ENCODE peak calls at places on chromosomes 7 and 10, in four cellular contexts. U is kidney, C is heart left ventricle, A is astrocyte of the spinal cord. F is an unnamed sample.

GRCh38 chr7:98836811-98837631 is 32.8 kb downstream of the TMEM130 start:
- DNase-seq in C (no peak), U (no peak), A (peak), F (no peak)

GRCh38 chr10:12750526-12751201 is 250.8 kb downstream of the CCDC3 start:
- DNase-seq in C (no peak), A (no peak), U (no peak), F (no peak)

GRCh38 chr10:70956029-70956759 is 67.8 kb upstream of the PCBD1 start:
- DNase-seq in U (peak), A (no peak), C (no peak), F (no peak)

GRCh38 chr7:83119496-83119895 is 43.2 kb downstream of the PCLO start:
- DNase-seq in U (no peak), C (no peak), A (peak), F (no peak)

GRCh38 chr7:101554584-101555268 is 74.4 kb downstream of the MYL10 start:
- DNase-seq in C (peak), A (no peak), U (peak), F (peak)

GRCh38 chr7:33043875-33044718 is 18.5 kb downstream of the NT5C3A start:
- DNase-seq in A (no peak), U (no peak), C (no peak), F (no peak)

GRCh38 chr7:47596502-47597202 is 14.7 kb upstream of the TNS3 start:
- DNase-seq in C (peak), U (no peak), A (no peak), F (no peak)

GRCh38 chr10:76297787-76298281 is 866.4 kb downstream of the LRMDA start:
- DNase-seq in A (no peak), U (peak), C (no peak), F (no peak)

GRCh38 chr7:100830396-100830795 is 3.1 kb upstream of the EPHB4 start:
- DNase-seq in A (no peak), C (no peak), U (no peak), F (no peak)

GRCh38 chr10:86693721-86694369 is 25.5 kb downstream of the LDB3 start:
- DNase-seq in A (peak), U (peak), C (no peak), F (no peak)

GRCh38 chr10:11232222-11232961 is 214.7 kb downstream of the CELF2 start:
- DNase-seq in C (no peak), U (no peak), A (no peak), F (no peak)

GRCh38 chr10:69382382-69383117 is 34.2 kb downstream of the TACR2 start:
- DNase-seq in C (peak), U (no peak), A (peak), F (no peak)

DNA sequence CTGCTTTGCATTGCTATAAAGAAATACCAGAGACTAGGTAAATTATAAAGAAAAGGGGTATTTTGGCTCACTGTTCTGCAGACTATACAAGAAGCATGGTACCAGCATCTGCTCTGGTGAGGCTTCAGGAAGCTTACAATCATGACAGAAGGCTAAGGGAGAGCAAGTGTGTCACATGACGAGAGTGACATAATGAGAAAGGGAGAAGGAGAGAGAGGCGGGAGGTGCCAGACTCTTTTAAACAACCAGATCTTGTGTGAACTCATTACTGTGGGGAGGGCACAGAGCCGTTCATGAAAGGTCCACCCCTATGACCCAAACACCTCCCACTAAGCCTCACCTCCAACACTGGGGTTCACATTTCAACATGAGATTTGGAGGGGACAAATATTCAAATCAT is 59.0 kb upstream of the WNT16 start:
- DNase-seq in C (no peak), U (no peak), A (no peak), F (no peak)
- TF ChIP-seq CTCF in C (no peak), U (no peak), A (no peak), F (no peak)

DNA sequence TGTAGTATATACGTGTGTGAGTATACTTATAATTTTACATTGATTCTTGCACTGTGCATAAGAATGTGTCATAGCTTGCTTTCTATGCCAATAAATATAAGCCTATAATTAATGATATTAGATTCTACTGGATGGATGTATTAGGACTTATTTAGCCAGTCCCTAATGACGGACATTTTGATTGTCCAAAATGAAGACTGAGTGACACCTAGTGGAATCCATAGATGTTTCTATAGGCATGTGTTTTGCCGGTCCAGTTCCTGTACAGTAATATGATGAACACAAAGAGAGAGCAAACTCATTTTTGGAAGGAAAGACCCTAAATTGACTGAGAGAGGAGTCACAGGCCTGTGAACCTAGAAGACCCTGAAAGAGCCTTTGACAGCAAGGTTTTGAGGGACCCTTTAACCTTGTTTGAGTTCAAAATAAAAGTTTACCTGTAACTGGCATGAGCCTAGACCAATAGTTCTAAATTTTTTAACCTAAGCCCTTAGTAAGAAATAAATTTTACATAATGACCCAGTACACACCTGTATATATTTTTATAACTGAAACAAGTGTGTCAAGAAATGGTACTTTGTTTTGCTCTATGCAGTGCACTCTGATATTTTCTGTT is 42.4 kb upstream of the AGBL3 start:
- DNase-seq in A (peak), U (no peak), C (no peak), F (no peak)
- TF ChIP-seq CTCF in A (peak), U (peak), C (peak), F (no peak)

DNA sequence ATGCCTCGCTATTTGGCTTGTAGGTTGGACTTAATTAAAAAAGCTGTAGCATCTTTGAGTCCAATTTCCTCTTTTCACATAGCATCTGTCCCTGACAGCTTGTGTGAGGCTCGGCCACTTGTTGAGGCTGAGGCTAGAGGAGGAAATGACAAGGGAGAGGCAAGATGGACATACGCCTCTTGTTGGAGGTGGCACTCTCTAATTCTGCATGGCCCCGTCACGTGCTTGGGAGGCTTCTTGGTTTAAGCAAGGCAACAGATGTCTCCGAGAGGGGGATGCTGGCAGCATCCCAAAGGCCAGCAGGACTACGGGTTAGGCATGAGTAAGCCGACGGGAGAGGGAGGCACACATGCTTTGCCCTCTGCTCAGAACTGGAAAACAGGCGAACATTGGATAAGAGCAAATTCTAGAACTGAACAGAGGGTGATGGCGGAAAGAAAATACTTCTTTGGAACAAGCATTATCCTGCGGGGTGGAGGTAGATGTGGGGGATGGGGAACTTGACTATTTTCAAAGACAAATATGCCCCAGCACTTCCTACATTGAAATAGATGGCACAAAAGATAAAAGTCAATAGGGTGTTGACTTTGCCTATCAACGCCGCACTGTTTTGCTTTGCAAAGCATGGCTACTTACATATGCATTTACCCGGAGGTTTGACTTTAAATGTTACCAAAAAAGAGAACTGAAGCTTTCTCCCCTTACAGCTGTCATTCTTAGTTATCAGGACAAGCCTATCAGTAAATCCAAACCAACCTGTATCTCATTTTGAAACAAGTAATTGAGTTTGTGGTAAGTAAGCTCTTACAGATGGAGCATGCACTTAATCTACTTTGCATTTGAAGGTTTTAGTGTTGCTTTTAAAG is 94.8 kb downstream of the CHN2 start:
- DNase-seq in A (peak), U (no peak), C (no peak), F (no peak)
- TF ChIP-seq CTCF in A (no peak), U (no peak), C (no peak), F (no peak)

GRCh38 chr10:99484626-99485581 is 47.8 kb upstream of the NKX2-3 start:
- DNase-seq in A (no peak), C (no peak), U (no peak), F (no peak)
- TF ChIP-seq CTCF in A (peak), C (no peak), U (no peak), F (no peak)